ENCODE peak calls at places on chromosome 2, in eight cellular contexts. Y, C, K, E, F, N, R and S are unnamed samples.

GRCh38 chr2:241540391-241540765 is 18.2 kb upstream of the BOK start:
- DNase-seq in E (no peak), N (no peak), K (no peak), Y (no peak), R (no peak), F (no peak), C (peak), S (peak)

GRCh38 chr2:149598014-149598395 is 10.4 kb upstream of the MMADHC start:
- DNase-seq in Y (no peak), K (no peak), N (no peak), C (no peak), R (no peak), E (no peak), F (no peak), S (no peak)

GRCh38 chr2:60602828-60603532 is 49.5 kb upstream of the BCL11A start:
- DNase-seq in F (no peak), R (no peak), C (no peak), N (no peak), K (no peak), E (no peak), Y (no peak), S (no peak)

GRCh38 chr2:171615071-171615470 is 72.2 kb upstream of the DYNC1I2 start:
- DNase-seq in F (no peak), Y (no peak), C (no peak), R (no peak), N (no peak), E (no peak), K (no peak), S (no peak)

GRCh38 chr2:129458006-129458405 is 521.5 kb upstream of the RAB6C start:
- DNase-seq in N (no peak), R (no peak), E (no peak), C (no peak), K (no peak), F (no peak), Y (no peak), S (no peak)

GRCh38 chr2:176554107-176555048 is 285.1 kb downstream of the MTX2 start:
- DNase-seq in C (peak), K (peak), N (peak), R (peak), Y (no peak), F (peak), E (peak), S (peak)

GRCh38 chr2:10584843-10585475 is 104.8 kb downstream of the NOL10 start:
- DNase-seq in Y (no peak), E (peak), R (no peak), N (no peak), C (peak), F (no peak), K (peak), S (peak)

GRCh38 chr2:241703128-241703604 is 1.3 kb downstream of the ING5 start:
- DNase-seq in Y (no peak), R (no peak), F (no peak), C (peak), E (peak), K (no peak), N (no peak), S (peak)

GRCh38 chr2:128358941-128359731 is 40.5 kb upstream of the HS6ST1 start:
- DNase-seq in C (no peak), N (no peak), E (no peak), Y (no peak), F (no peak), K (no peak), R (no peak), S (no peak)

GRCh38 chr2:105344704-105345345 is 7.5 kb downstream of the C2orf49 start:
- DNase-seq in Y (no peak), E (no peak), F (peak), N (no peak), C (peak), R (no peak), K (no peak), S (no peak)